ENCODE peak calls at places on chromosomes 3 and 15, in nine cellular contexts. X, Q, R, I, H, G, T, M and L are unnamed samples.

GRCh38 chr3:88235102-88235501 is 85.3 kb downstream of the C3orf38 start:
- DNase-seq in Q (no peak), G (no peak), X (no peak), R (peak), M (no peak), T (no peak), I (no peak), H (no peak), L (no peak)

GRCh38 chr3:38136272-38136806 is 588 bp downstream of the ACAA1 start:
- DNase-seq in G (no peak), T (no peak), X (no peak), R (no peak), I (no peak), M (no peak), Q (no peak), H (no peak), L (no peak)

GRCh38 chr3:66376568-66376967 is 124.3 kb downstream of the LRIG1 start:
- DNase-seq in I (no peak), M (peak), R (peak), X (no peak), T (peak), H (peak), Q (no peak), G (no peak), L (no peak)

GRCh38 chr3:129676985-129677384 is 70.5 kb upstream of the PLXND1 start:
- DNase-seq in H (no peak), G (no peak), R (no peak), Q (no peak), T (no peak), I (no peak), M (no peak), X (no peak), L (no peak)

GRCh38 chr15:76209523-76209922 is 101.7 kb downstream of the ETFA start:
- DNase-seq in R (no peak), H (no peak), X (no peak), I (no peak), T (no peak), G (no peak), Q (no peak), M (no peak), L (no peak)

GRCh38 chr3:113079532-113079931 is 88.7 kb downstream of the GTPBP8 start:
- DNase-seq in H (no peak), T (no peak), G (no peak), I (no peak), M (no peak), R (no peak), Q (no peak), X (no peak), L (no peak)

GRCh38 chr3:194503101-194503531 is 16.3 kb upstream of the ATP13A3 start:
- DNase-seq in H (no peak), X (no peak), G (no peak), R (no peak), M (no peak), I (no peak), Q (no peak), T (no peak), L (no peak)

GRCh38 chr3:41508063-41508696 is 308.9 kb downstream of the CTNNB1 start:
- DNase-seq in I (no peak), H (peak), G (no peak), Q (no peak), T (no peak), X (no peak), M (no peak), R (peak), L (no peak)

GRCh38 chr3:158863247-158863646 is 61.4 kb downstream of the MFSD1 start:
- DNase-seq in I (no peak), Q (no peak), H (no peak), M (no peak), G (no peak), R (no peak), T (no peak), X (no peak), L (no peak)

GRCh38 chr3:40939113-40940070 is 259.9 kb upstream of the CTNNB1 start:
- DNase-seq in X (no peak), H (no peak), G (no peak), I (no peak), R (peak), T (no peak), M (no peak), Q (no peak), L (peak)

GRCh38 chr3:143287403-143287802 is 167.8 kb downstream of the CHST2 start:
- DNase-seq in M (no peak), X (peak), R (peak), H (no peak), T (no peak), G (no peak), Q (no peak), I (no peak), L (no peak)

GRCh38 chr15:93089855-93090305 is 869 bp upstream of the RGMA start:
- DNase-seq in I (no peak), H (no peak), M (no peak), R (no peak), X (no peak), G (no peak), T (no peak), Q (no peak), L (no peak)

GRCh38 chr3:128922804-128923459 is 43.5 kb downstream of the ACAD9 start:
- DNase-seq in I (no peak), M (no peak), R (no peak), G (no peak), Q (peak), H (no peak), T (no peak), X (no peak), L (no peak)

GRCh38 chr3:98657429-98657828 is 64.0 kb upstream of the CPOX start:
- DNase-seq in G (no peak), Q (peak), M (peak), R (peak), H (no peak), X (peak), T (no peak), I (no peak), L (no peak)

GRCh38 chr15:72237286-72238224 is 6.6 kb upstream of the PKM start:
- DNase-seq in I (no peak), R (peak), T (peak), X (peak), G (no peak), Q (peak), M (peak), H (peak), L (no peak)

GRCh38 chr15:67033521-67033920 is 31.9 kb upstream of the SMAD3 start:
- DNase-seq in Q (no peak), T (no peak), G (no peak), H (no peak), X (no peak), M (no peak), I (no peak), R (no peak), L (no peak)

GRCh38 chr15:93244691-93245615 is 155.9 kb upstream of the RGMA start:
- DNase-seq in H (no peak), T (no peak), M (no peak), X (no peak), Q (no peak), R (no peak), G (no peak), I (no peak), L (no peak)

GRCh38 chr3:42263354-42264346 is 2.3 kb downstream of the CCK start:
- DNase-seq in G (no peak), I (no peak), T (no peak), X (no peak), H (no peak), Q (no peak), M (no peak), R (peak), L (peak)

GRCh38 chr3:183370391-183370790 is 58.0 kb downstream of the MCF2L2 start:
- DNase-seq in R (no peak), I (no peak), X (no peak), Q (no peak), T (no peak), G (no peak), H (no peak), M (no peak), L (no peak)

GRCh38 chr3:78804251-78805037 is 963.4 kb downstream of the ROBO1 start:
- DNase-seq in X (peak), H (no peak), M (no peak), Q (no peak), G (no peak), I (no peak), T (no peak), R (no peak), L (no peak)

GRCh38 chr15:34065941-34066340 is 26.9 kb upstream of the AVEN start:
- DNase-seq in X (no peak), T (no peak), Q (no peak), I (no peak), R (peak), G (no peak), M (no peak), H (no peak), L (peak)

GRCh38 chr15:77454265-77454664 is 33.6 kb downstream of the HMG20A start:
- DNase-seq in X (no peak), Q (no peak), R (no peak), H (no peak), G (no peak), T (no peak), I (no peak), M (no peak), L (no peak)

GRCh38 chr3:46890132-46890531 is 12.6 kb downstream of the PTH1R start:
- DNase-seq in X (no peak), T (no peak), Q (no peak), G (no peak), M (no peak), R (no peak), H (no peak), I (no peak), L (no peak)

GRCh38 chr15:64623347-64624024 is 151.9 kb downstream of the RBPMS2 start:
- DNase-seq in H (no peak), M (no peak), R (no peak), X (no peak), T (no peak), Q (peak), G (no peak), I (no peak), L (no peak)